ENCODE peak calls at places on chromosomes 4 and X, in four cellular contexts. P is colonic mucosa, X is aorta, L is heart right ventricle. M is an unnamed sample.

GRCh38 chr4:747546-748170 is 42.0 kb downstream of the PCGF3 start:
- DNase-seq in P (no peak), X (no peak), L (no peak), M (no peak)

GRCh38 chr4:25308761-25309160 is 3.8 kb upstream of the ZCCHC4 start:
- DNase-seq in P (no peak), X (no peak), L (no peak), M (no peak)

GRCh38 chr4:107791902-107792301 is 32.8 kb upstream of the SGMS2 start:
- DNase-seq in X (no peak), L (no peak), P (no peak), M (no peak)

GRCh38 chrX:23845316-23845932 is 62.3 kb downstream of the APOO start:
- DNase-seq in L (no peak), P (peak; percentile 45), X (no peak), M (no peak)

GRCh38 chr4:141810702-141811365 is 174.5 kb downstream of the IL15 start:
- DNase-seq in L (no peak), P (no peak), X (no peak), M (no peak)

GRCh38 chr4:99715286-99715685 is 57.7 kb upstream of the C4orf54 start:
- DNase-seq in P (no peak), L (no peak), X (no peak), M (no peak)

GRCh38 chr4:30005995-30006394 is 714.2 kb upstream of the PCDH7 start:
- DNase-seq in X (no peak), L (no peak), P (no peak), M (no peak)

GRCh38 chrX:118022803-118023202 is 93.8 kb downstream of the KLHL13 start:
- DNase-seq in L (no peak), P (no peak), X (no peak), M (no peak)

GRCh38 chr4:150078041-150078995 is at the start of gene DCLK2:
- DNase-seq in P (peak; percentile 68), L (peak; percentile 88), X (peak; percentile 94), M (peak; percentile 59)

GRCh38 chr4:137610960-137611359 is 78.7 kb upstream of the PCDH18 start:
- DNase-seq in L (no peak), X (no peak), P (no peak), M (no peak)

GRCh38 chrX:104113237-104113965 is 1.1 kb downstream of the ZCCHC18 start:
- DNase-seq in L (peak; percentile 24), X (peak; percentile 79), P (peak; percentile 49), M (peak; percentile 6)

GRCh38 chrX:43679058-43679457 is 23.0 kb downstream of the MAOA start:
- DNase-seq in P (no peak), X (no peak), L (no peak), M (no peak)

GRCh38 chr4:10521386-10521785 is 64.2 kb upstream of the ZNF518B start:
- DNase-seq in L (no peak), X (no peak), P (no peak), M (no peak)

GRCh38 chr4:24519649-24520048 is 64.7 kb downstream of the DHX15 start:
- DNase-seq in P (no peak), L (peak; percentile 9), X (no peak), M (no peak)

GRCh38 chr4:25012671-25013070 is 18.1 kb downstream of the LGI2 start:
- DNase-seq in L (no peak), P (no peak), X (no peak), M (no peak)

GRCh38 chrX:97266406-97267121 is 382.9 kb downstream of the RPA4 start:
- DNase-seq in P (no peak), X (no peak), L (no peak), M (no peak)

GRCh38 chrX:68440940-68441339 is 7.6 kb upstream of the OPHN1 start:
- DNase-seq in X (peak; percentile 77), L (peak; percentile 85), P (peak; percentile 83), M (peak; percentile 0)

GRCh38 chr4:13498464-13498863 is 14.3 kb upstream of the RAB28 start:
- DNase-seq in P (no peak), X (no peak), L (no peak), M (no peak)

GRCh38 chr4:78645853-78646757 is 94.5 kb downstream of the ANXA3 start:
- DNase-seq in P (peak; percentile 76), L (peak; percentile 77), X (peak; percentile 76), M (no peak)

GRCh38 chr4:115418997-115419396 is 305.6 kb upstream of the NDST4 start:
- DNase-seq in L (no peak), P (no peak), X (no peak), M (no peak)

GRCh38 chrX:18101087-18101486 is 119.6 kb downstream of the BEND2 start:
- DNase-seq in P (no peak), X (no peak), L (no peak), M (no peak)

GRCh38 chr4:54400802-54401201 is 171.7 kb downstream of the PDGFRA start:
- DNase-seq in L (peak; percentile 16), X (no peak), P (no peak), M (peak; percentile 25)

GRCh38 chr4:153433753-153434105 is 32.4 kb upstream of the TMEM131L start:
- DNase-seq in P (no peak), L (no peak), X (no peak), M (no peak)

GRCh38 chr4:153427363-153428071 is 38.6 kb upstream of the TMEM131L start:
- DNase-seq in X (no peak), L (no peak), P (no peak), M (no peak)

GRCh38 chr4:153426207-153426886 is 39.8 kb upstream of the TMEM131L start:
- DNase-seq in L (no peak), P (no peak), X (no peak), M (no peak)

GRCh38 chr4:153432971-153433752 is 33.0 kb upstream of the TMEM131L start:
- DNase-seq in L (peak; percentile 55), P (peak; percentile 75), X (no peak), M (no peak)

DNA sequence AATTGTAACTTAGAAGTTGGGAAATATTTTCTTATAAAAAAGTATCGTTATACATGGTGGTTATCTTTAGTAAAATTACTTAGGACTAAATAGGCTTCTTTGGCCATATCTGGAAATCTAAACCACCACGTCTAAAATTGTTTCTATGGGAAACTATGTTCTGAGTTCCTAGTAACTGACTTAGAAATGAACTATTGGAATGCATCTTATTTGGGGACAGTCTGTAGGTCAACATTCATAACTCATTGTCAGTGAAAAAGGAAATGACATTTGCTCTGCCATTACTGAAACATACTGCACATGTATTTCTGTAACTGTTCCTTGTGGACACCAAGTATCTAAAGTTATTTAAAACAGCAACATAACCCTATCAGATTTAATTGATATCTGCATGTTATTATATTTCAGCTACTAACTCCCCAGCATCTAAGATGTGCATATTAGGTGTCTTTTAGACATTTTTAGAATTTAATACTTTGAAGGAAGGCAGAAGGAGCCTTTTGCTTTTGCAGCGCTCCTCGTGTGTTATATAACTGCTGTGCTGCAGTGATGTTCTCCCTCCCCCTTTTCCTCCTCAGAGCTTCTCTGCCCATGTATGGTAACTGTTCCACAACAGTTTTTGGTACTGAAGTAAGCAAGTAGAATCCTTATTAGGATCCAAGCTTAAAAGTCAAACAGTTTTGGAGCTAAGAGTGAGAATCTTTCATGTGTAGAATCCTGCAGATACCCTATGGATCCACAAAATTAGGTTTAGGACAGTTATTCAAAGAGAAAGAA is 37.2 kb upstream of the TMEM131L start:
- DNase-seq in P (no peak), L (no peak), X (no peak), M (no peak)
- H3K27ac ChIP-seq in P (no peak overlapping the region), L (no peak overlapping the region), X (peak overlapping the region; percentile 22), M (no peak overlapping the region)

GRCh38 chrX:153693216-153694086 is 5.7 kb downstream of the SLC6A8 start:
- DNase-seq in X (peak; percentile 73), L (no peak), P (no peak), M (no peak)

GRCh38 chrX:153692611-153693156 is 5.0 kb downstream of the SLC6A8 start:
- DNase-seq in X (no peak), P (no peak), L (no peak), M (no peak)

GRCh38 chrX:153689654-153690465 is 2.1 kb downstream of the SLC6A8 start:
- DNase-seq in L (no peak), X (no peak), P (no peak), M (no peak)

GRCh38 chrX:153690466-153690865 is 2.7 kb downstream of the SLC6A8 start:
- DNase-seq in X (no peak), P (no peak), L (no peak), M (no peak)

DNA sequence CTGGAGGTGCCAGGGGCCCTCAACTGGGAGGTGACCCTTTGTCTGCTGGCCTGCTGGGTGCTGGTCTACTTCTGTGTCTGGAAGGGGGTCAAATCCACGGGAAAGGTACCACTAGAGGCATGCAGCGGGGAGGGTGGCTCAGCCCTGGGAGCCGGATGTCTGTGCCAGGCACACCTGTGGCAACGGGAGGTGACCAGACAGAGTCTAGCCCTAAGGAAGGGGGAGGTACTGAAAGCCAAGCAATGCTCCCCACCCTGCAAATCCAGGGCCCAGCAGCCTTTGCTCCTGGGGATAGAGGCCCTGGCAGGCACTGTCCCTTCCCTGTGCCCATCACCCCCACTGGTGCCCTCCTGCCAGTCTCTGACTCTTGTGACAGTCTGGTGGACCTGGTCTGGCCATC is 4.3 kb downstream of the SLC6A8 start:
- DNase-seq in L (no peak), X (no peak), P (no peak), M (no peak)
- H3K27ac ChIP-seq in L (no peak overlapping the region), X (no peak overlapping the region), P (no peak overlapping the region), M (no peak overlapping the region)

GRCh38 chr4:87033902-87034301 is 99.1 kb downstream of the AFF1 start:
- DNase-seq in P (no peak), X (no peak), L (no peak), M (no peak)

GRCh38 chr4:87030606-87031441 is 96.0 kb downstream of the AFF1 start:
- DNase-seq in P (no peak), L (no peak), X (no peak), M (no peak)

GRCh38 chr4:87031946-87032345 is 97.1 kb downstream of the AFF1 start:
- DNase-seq in X (no peak), P (no peak), L (no peak), M (no peak)

GRCh38 chr4:87034527-87034926 is 99.7 kb downstream of the AFF1 start:
- DNase-seq in X (no peak), L (no peak), P (no peak), M (no peak)

DNA sequence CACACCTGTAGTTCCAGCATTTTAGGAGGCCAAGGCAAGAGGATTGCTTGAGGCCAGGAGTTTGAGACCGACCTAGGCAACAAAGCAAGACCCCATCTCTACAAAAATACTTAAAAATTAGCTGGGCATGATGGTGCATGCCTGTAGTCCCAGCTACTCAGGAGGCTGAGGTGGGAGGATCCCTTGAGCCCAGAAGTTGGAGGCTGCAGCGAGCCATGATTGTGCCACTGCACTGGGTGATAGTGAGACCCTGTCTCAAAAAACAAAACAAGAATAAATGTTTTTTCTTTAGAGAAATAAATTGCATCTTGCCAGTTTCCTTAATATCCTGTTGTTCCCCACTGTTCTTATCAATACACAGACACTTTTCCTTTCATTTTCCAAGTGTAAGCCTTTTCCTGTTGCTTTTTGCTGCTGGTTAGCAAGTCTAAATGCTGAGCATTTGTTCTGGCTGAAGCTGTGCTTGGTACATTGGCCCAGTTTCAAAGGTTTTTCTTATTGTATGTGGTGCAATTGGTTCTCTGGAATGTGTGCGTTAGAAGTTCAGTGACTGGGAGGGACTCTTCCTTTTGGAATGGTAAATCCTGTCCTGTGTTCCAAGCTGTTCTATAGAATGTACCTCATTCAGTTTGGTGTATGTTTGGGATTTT is 98.2 kb downstream of the AFF1 start:
- DNase-seq in X (no peak), P (no peak), L (no peak), M (no peak)
- H3K27ac ChIP-seq in X (peak overlapping the region; percentile 75), P (peak overlapping the region; percentile 57), L (peak overlapping the region; percentile 86), M (no peak overlapping the region)

DNA sequence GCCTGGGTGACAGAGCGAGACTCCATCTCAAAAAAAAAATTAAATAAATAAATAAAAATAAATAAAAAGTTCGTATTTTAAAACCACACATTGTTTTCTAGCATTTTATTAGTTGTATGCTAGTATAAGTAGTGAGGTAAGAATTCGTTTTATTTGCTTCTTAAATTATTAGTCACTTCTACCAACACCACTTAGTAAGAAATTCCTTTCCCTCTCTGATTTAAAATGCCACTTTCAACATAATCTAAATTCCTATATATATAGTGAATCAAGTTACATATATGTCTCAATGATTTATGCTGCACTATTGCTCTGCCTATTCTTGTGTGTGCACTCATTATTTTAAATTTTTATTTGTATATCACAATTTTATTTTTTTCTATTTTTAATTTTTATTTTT is 72.1 kb downstream of the MAGEC1 start:
- DNase-seq in L (no peak), X (no peak), P (no peak), M (no peak)
- H3K27ac ChIP-seq in L (no peak overlapping the region), X (no peak overlapping the region), P (no peak overlapping the region), M (no peak overlapping the region)